ENCODE peak calls at places on chromosome 1, in six cellular contexts. S is endodermal cell; Z is effector memory CD4-positive, alpha-beta T cell; W is CD8-positive, alpha-beta memory T cell; B is esophagus squamous epithelium; G is CD8-positive, alpha-beta T cell. D is an unnamed sample. For H3K4me1, the result is how much of the 10 kb centered on the place peaks cover.

GRCh38 chr1:179341943-179342547 is 23.7 kb upstream of the AXDND1 start:
- DNase-seq in S (no peak), W (no peak), B (no peak), Z (no peak), G (no peak), D (no peak)

GRCh38 chr1:218890436-218890835 is 283.2 kb upstream of the LYPLAL1 start:
- DNase-seq in B (no peak), S (no peak), Z (no peak), W (no peak), G (no peak), D (no peak)

GRCh38 chr1:9539829-9540550 is 725 bp downstream of the SLC25A33 start:
- DNase-seq in W (peak), B (no peak), S (peak), G (peak), Z (peak), D (no peak)

GRCh38 chr1:8874230-8875201 is 4.0 kb downstream of the ENO1 start:
- DNase-seq in S (no peak), B (no peak), G (no peak), Z (no peak), W (no peak), D (no peak)

GRCh38 chr1:38151399-38151798 is 104.8 kb upstream of the POU3F1 start:
- DNase-seq in B (no peak), W (no peak), S (no peak), G (no peak), Z (no peak), D (no peak)

GRCh38 chr1:172323666-172324065 is 96.8 kb upstream of the C1orf105 start:
- DNase-seq in B (no peak), Z (no peak), S (no peak), G (no peak), W (no peak), D (no peak)

GRCh38 chr1:209335090-209335692 is 248.3 kb upstream of the CAMK1G start:
- DNase-seq in S (peak), G (no peak), Z (no peak), B (no peak), W (no peak), D (peak)

GRCh38 chr1:201350884-201351283 is 26.6 kb downstream of the TNNT2 start:
- DNase-seq in Z (no peak), B (no peak), G (no peak), W (no peak), S (no peak), D (no peak)

GRCh38 chr1:3069491-3070303 is 694 bp downstream of the PRDM16 start:
- DNase-seq in Z (no peak), S (peak), W (no peak), G (no peak), B (no peak), D (no peak)

GRCh38 chr1:184036517-184036949 is 995 bp downstream of the COLGALT2 start:
- DNase-seq in W (no peak), S (peak), Z (no peak), B (no peak), G (no peak), D (no peak)

GRCh38 chr1:119351997-119352396 is 16.6 kb upstream of the HAO2 start:
- DNase-seq in G (no peak), B (no peak), W (no peak), Z (no peak), S (no peak), D (no peak)

GRCh38 chr1:112937495-112937894 is 18.5 kb downstream of the SLC16A1 start:
- DNase-seq in S (no peak), Z (no peak), B (no peak), W (no peak), G (no peak), D (no peak)

GRCh38 chr1:175192630-175193338 is at the start of gene KIAA0040:
- DNase-seq in G (peak), S (peak), B (no peak), Z (peak), W (peak), D (no peak)

GRCh38 chr1:212413902-212414327 is 771 bp downstream of the PACC1 start:
- DNase-seq in B (no peak), S (no peak), Z (no peak), W (no peak), G (no peak), D (no peak)

GRCh38 chr1:23807453-23807852 is 6.9 kb upstream of the GALE start:
- DNase-seq in Z (no peak), S (no peak), W (no peak), G (no peak), B (no peak), D (no peak)

GRCh38 chr1:54310439-54311328 is 95.5 kb downstream of the SSBP3 start:
- DNase-seq in G (no peak), Z (no peak), W (no peak), B (no peak), S (peak), D (peak)

GRCh38 chr1:17586172-17586963 is 46.9 kb downstream of the ARHGEF10L start:
- DNase-seq in Z (no peak), W (no peak), S (peak), B (no peak), G (no peak), D (no peak)

GRCh38 chr1:48645883-48646282 is 130.8 kb downstream of the BEND5 start:
- DNase-seq in B (no peak), Z (no peak), G (no peak), S (peak), W (no peak), D (no peak)

GRCh38 chr1:97630968-97631367 is 289.9 kb downstream of the DPYD start:
- DNase-seq in S (peak), B (no peak), Z (no peak), W (no peak), G (no peak), D (no peak)

GRCh38 chr1:39539252-39539790 is 37.3 kb downstream of the PABPC4 start:
- DNase-seq in B (no peak), Z (no peak), W (peak), S (peak), G (peak), D (peak)

GRCh38 chr1:207750901-207751300 is 953 bp upstream of the CD46 start:
- DNase-seq in S (no peak), Z (no peak), B (no peak), G (no peak), W (no peak), D (no peak)

GRCh38 chr1:218671573-218671972 is 326.4 kb downstream of the TGFB2 start:
- DNase-seq in G (no peak), S (no peak), B (no peak), W (no peak), Z (no peak), D (no peak)

GRCh38 chr1:59645893-59646292 is 168.9 kb upstream of the HOOK1 start:
- DNase-seq in S (no peak), B (no peak), G (no peak), W (no peak), Z (no peak), D (no peak)

GRCh38 chr1:171841931-171842723 is 829 bp downstream of the DNM3 start:
- DNase-seq in G (no peak), S (peak), W (no peak), Z (no peak), B (no peak), D (no peak)

GRCh38 chr1:151720974-151721787 is at the start of gene RIIAD1:
- DNase-seq in G (peak), B (no peak), S (peak), Z (no peak), W (peak), D (no peak)

GRCh38 chr1:1118011-1118892 is 2.4 kb upstream of the C1orf159 start:
- DNase-seq in B (no peak), G (no peak), Z (no peak), W (no peak), S (peak), D (no peak)

GRCh38 chr1:164524810-164525209 is 34.2 kb upstream of the PBX1 start:
- DNase-seq in S (no peak), W (no peak), Z (no peak), G (no peak), B (no peak), D (no peak)

GRCh38 chr1:9927259-9927658 is 15.9 kb downstream of the LZIC start:
- DNase-seq in G (no peak), S (peak), W (no peak), Z (no peak), B (no peak), D (no peak)

GRCh38 chr1:87686137-87686490 is 357.4 kb downstream of the LMO4 start:
- DNase-seq in G (no peak), S (no peak), Z (no peak), W (no peak), B (no peak), D (no peak)

GRCh38 chr1:66617362-66617761 is 83.4 kb downstream of the SGIP1 start:
- DNase-seq in Z (no peak), B (no peak), G (no peak), W (no peak), S (no peak), D (no peak)

GRCh38 chr1:192559115-192560006 is 16.2 kb upstream of the RGS1 start:
- DNase-seq in B (no peak), S (no peak), W (no peak), Z (no peak), G (no peak), D (no peak)

GRCh38 chr1:167165948-167166702 is 54.6 kb upstream of the POU2F1 start:
- DNase-seq in S (peak), W (no peak), Z (no peak), B (no peak), G (no peak), D (peak)

GRCh38 chr1:210915890-210916507 is 217.9 kb downstream of the KCNH1 start:
- DNase-seq in W (no peak), B (no peak), G (no peak), Z (no peak), S (no peak), D (no peak)

GRCh38 chr1:162625624-162626023 is 6.6 kb upstream of the DDR2 start:
- DNase-seq in B (no peak), W (no peak), G (no peak), S (no peak), Z (no peak), D (no peak)
- H3K27ac ChIP-seq in B (peak), W (no peak), G (no peak), S (no peak), Z (no peak), D (no peak)

GRCh38 chr1:185812934-185813333 is 78.7 kb downstream of the HMCN1 start:
- DNase-seq in Z (no peak), W (no peak), S (no peak), G (no peak), B (no peak), D (no peak)
- H3K4me1 ChIP-seq in Z (under half), W (under half), S (under half), G (under half), B (under half), D (under half)

DNA sequence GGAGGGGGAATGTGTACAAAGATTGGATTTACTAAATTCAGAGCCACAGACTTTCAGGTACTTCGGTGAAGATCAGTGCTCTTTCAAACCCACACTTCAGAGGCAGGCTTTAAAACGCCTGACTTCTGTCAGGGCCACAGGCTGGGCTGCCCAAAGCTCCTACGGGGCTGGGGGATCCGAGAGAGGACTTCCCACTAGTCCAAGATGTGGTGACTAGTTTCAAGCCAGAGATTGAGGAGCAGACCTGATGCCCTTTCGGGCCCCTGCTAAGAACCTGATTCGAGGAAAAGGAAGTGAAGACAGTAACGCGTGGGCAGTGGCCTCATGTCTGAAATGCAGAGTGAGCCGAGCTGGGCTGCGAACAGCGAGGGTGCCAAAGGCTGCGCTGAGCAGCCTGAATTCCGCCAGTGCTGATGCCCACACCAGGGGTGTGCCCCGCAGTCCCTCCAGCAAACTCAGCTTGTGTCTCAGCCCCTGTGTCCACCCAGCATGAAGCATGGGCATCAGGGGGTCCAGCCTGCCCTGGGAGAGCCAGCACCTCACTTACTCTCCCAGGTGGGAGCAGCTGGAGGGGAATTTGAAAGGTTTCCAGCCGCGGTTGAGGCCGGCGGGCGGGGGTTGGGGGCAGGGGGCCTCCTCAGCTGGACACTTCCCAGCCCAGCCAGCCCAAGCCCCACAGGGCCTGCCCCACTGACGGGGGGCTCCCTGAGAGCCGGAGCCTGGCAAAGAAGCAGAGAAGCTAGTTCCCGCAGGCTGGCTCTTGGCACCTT is 36.3 kb downstream of the KIAA1614 start:
- DNase-seq in Z (no peak), W (no peak), G (no peak), S (no peak), B (no peak), D (no peak)
- H3K4me3 ChIP-seq in Z (no peak), W (no peak), G (no peak), S (no peak), B (no peak), D (no peak)

DNA sequence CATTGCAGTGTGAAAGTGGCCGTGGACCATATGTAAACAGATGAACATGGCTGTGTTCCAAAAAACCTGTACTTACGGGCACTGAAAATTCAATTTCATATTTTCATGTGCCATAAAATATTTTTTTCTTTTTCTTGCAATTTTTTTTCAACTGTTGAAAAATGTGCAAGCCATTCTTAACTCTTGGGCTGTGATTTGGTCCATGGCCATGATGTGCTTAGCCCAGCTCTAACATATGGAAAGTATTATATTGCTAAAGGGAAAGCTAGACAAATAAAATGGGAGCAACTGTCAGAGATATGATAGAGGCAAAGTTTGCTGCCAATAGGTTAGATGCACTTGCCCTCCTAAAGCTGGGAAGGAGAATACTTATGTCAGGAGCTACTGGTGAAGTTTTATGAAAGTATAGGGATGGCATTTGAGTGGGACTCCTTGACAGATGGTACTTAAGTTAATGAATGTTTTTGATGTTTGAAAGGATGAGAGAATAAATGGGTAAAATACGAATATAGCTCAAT is 240.3 kb downstream of the RYR2 start:
- DNase-seq in Z (no peak), B (no peak), S (no peak), W (no peak), G (no peak), D (no peak)
- H3K27ac ChIP-seq in Z (no peak), B (no peak), S (no peak), W (no peak), G (no peak), D (no peak)

GRCh38 chr1:155961937-155962336 is 16.4 kb downstream of the ARHGEF2 start:
- DNase-seq in S (peak), G (no peak), W (no peak), B (no peak), Z (peak), D (no peak)
- H3K4me1 ChIP-seq in S (under half), G (under half), W (under half), B (under half), Z (under half), D (under half)

D was measured in iPS DF 6.9.